ENCODE peak calls at places on chromosomes 13 and 19, in seven cellular contexts. T, Y, P, O, S, L and B are unnamed samples.

GRCh38 chr19:6693681-6694080 is 23.7 kb upstream of the TNFSF14 start:
- DNase-seq in T (peak), Y (no peak), P (no peak), O (peak), S (peak), L (no peak), B (no peak)

GRCh38 chr19:54608205-54608604 is 14.8 kb downstream of the LILRA1 start:
- DNase-seq in T (no peak), Y (no peak), P (no peak), O (no peak), S (no peak), L (no peak), B (no peak)

GRCh38 chr19:16970821-16971220 is 55.8 kb downstream of the CPAMD8 start:
- DNase-seq in T (no peak), Y (no peak), P (no peak), O (peak), S (no peak), L (no peak), B (no peak)

GRCh38 chr19:23263396-23263795 is 13.2 kb upstream of the ZNF724 start:
- DNase-seq in T (no peak), Y (no peak), P (no peak), O (no peak), S (no peak), L (no peak), B (no peak)

GRCh38 chr13:95229855-95230254 is 71.4 kb downstream of the ABCC4 start:
- DNase-seq in T (no peak), Y (no peak), P (no peak), O (no peak), S (no peak), L (no peak), B (no peak)

GRCh38 chr19:44401108-44401786 is at the start of gene ZNF285:
- DNase-seq in T (peak), Y (no peak), P (peak), O (peak), S (peak), L (peak), B (peak)

GRCh38 chr13:109789262-109789661 is 2.9 kb upstream of the IRS2 start:
- DNase-seq in T (no peak), Y (no peak), P (no peak), O (no peak), S (no peak), L (peak), B (no peak)

GRCh38 chr13:72586519-72586918 is 140.9 kb downstream of the MZT1 start:
- DNase-seq in T (no peak), Y (no peak), P (no peak), O (no peak), S (no peak), L (no peak), B (no peak)

GRCh38 chr19:53158119-53158656 is 665 bp downstream of the ZNF347 start:
- DNase-seq in T (no peak), Y (no peak), P (no peak), O (peak), S (no peak), L (peak), B (no peak)

GRCh38 chr13:67574320-67575233 is 344.4 kb upstream of the PCDH9 start:
- DNase-seq in T (no peak), Y (no peak), P (no peak), O (no peak), S (no peak), L (no peak), B (no peak)

GRCh38 chr13:107202371-107203023 is 634.6 kb upstream of the ARGLU1 start:
- DNase-seq in T (no peak), Y (no peak), P (no peak), O (no peak), S (peak), L (no peak), B (no peak)

GRCh38 chr13:114124921-114125320 is 7.5 kb downstream of the RASA3 start:
- DNase-seq in T (no peak), Y (no peak), P (no peak), O (no peak), S (no peak), L (peak), B (no peak)

GRCh38 chr19:28196961-28197360 is 1016.0 kb downstream of the UQCRFS1 start:
- DNase-seq in T (no peak), Y (no peak), P (no peak), O (no peak), S (no peak), L (no peak), B (no peak)

GRCh38 chr19:7965259-7965841 is 21.9 kb upstream of the TIMM44 start:
- DNase-seq in T (no peak), Y (no peak), P (no peak), O (no peak), S (no peak), L (no peak), B (no peak)

GRCh38 chr13:41231786-41232185 is 31.6 kb downstream of the MTRF1 start:
- DNase-seq in T (no peak), Y (no peak), P (peak), O (no peak), S (peak), L (no peak), B (no peak)

GRCh38 chr13:43785681-43786471 is 896 bp downstream of the ENOX1 start:
- DNase-seq in T (peak), Y (no peak), P (no peak), O (peak), S (no peak), L (no peak), B (no peak)

DNA sequence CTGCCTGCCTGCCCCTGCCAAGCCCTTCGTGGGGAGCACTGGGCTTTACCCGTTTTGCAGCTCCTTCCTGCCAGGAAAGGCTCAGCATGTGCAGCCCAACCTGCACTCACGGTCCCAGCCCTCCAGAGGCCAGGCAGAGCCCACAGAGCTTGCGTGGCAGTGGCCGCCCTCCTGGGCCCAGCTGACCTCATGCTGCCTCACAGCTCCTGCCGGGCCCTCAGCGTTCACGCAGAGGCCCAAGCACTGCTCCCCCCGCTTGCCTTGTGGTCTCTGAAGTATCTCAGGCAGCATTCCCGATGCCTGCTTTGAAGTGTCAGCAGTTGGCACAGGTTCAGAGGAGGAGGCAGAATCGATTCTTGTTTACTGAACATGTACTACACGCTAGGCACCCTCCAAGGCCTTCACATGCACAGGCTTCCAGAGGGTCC is 32.5 kb downstream of the CAPN12 start:
- DNase-seq in T (no peak), Y (no peak), P (no peak), O (no peak), S (no peak), L (no peak), B (no peak)
- TF ChIP-seq CTCF in T (no peak), Y (no peak), P (no peak), O (no peak), S (no peak), L (no peak), B (no peak)

DNA sequence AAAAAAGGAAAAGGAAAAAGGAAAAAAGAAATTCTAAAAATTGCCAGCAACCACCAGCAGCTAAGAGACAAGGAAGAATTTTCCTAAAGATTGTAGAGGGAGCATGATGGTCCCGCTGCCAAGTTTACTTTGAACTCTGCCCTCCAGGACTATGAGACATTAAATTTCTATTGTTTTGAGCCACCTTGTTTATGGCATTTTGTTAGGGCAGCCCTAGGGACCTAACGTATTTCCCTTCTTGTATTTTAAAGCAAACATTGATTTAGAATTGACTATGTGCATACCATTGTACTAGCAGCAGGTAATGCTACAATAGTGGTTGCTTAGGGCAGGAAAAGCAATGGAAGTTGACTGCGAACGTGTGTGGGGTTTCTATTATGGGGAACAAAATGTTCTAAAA is 1414.2 kb downstream of the EFNB2 start:
- DNase-seq in T (no peak), Y (no peak), P (no peak), O (no peak), S (no peak), L (no peak), B (no peak)
- TF ChIP-seq REST in T (no peak), Y (no peak), P (no peak), O (no peak), S (no peak), L (no peak), B (no peak)

GRCh38 chr19:18254546-18255500 is 19.4 kb downstream of the IQCN start:
- DNase-seq in T (no peak), Y (no peak), P (no peak), O (peak), S (no peak), L (peak), B (no peak)
- TF ChIP-seq CTCF in T (no peak), Y (peak), P (no peak), O (peak), S (peak), L (no peak), B (no peak)

DNA sequence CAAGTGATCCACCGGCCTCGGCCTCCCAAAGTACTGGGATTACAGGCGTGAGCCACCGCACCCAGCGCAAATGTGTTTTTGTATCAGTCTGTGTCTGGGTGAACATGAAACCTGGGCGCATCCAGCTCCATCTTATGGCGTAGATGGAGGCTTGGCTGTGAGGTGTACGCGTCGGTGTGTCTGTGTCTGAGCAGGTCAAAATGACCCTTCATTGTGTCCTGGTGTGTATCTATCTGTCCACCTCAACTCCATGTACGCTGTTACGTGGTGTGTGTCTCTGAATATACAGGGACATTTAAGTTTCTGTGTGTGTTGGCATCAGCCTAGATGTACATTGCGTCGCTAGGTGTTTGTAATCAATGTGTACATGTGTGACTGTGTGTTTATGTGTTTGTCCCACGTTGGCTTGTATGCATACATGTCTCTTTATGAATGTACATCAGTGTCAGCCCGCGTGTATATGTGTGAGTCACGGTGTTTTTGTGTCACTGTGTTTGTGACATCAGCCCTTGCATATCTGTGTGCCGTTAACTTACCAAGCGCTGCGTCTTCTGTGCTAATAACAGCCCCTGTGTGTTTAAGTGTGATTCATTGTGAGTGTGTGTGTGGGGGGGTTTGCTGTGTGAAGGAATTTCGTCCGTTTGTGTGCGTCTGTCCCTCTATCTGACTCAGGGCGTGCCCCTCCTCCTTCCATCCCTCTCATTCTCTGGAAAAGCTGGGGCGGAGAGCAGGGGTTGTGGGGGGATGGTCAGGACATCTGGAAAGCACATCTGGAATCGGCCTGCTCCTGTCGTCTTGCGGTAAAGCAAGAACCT is 6.4 kb downstream of the AXL start:
- DNase-seq in T (peak), Y (peak), P (no peak), O (peak), S (peak), L (no peak), B (peak)
- TF ChIP-seq REST in T (no peak), Y (no peak), P (no peak), O (no peak), S (no peak), L (no peak), B (no peak)

GRCh38 chr19:49817964-49818690 is at the start of gene MED25:
- DNase-seq in T (peak), Y (peak), P (peak), O (peak), S (peak), L (peak), B (peak)
- TF ChIP-seq CTCF in T (no peak), Y (no peak), P (peak), O (no peak), S (no peak), L (no peak), B (no peak)

DNA sequence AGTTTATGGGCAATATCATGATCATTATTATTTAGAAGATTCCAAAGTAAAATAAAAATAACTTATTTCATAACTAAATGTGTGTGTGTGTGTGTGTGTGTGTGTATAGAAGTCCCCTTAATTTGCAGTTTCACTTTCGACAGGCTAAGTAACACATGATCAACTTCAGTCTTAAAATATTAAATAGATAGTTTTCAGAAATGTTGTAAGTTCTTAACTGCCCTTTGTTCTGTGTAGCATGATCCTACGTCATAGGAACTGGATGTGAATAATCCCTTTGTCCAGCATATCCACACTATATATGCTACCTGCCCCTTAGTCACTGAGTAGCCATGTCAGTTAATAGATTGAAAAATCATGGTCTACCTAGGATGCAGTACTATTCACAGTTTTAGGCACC is 1863.5 kb upstream of the PCDH20 start:
- DNase-seq in T (no peak), Y (no peak), P (no peak), O (no peak), S (no peak), L (no peak), B (no peak)
- TF ChIP-seq REST in T (no peak), Y (no peak), P (no peak), O (no peak), S (no peak), L (no peak), B (no peak)

GRCh38 chr13:39417131-39417530 is 185.9 kb downstream of the LHFPL6 start:
- DNase-seq in T (no peak), Y (no peak), P (no peak), O (peak), S (no peak), L (no peak), B (no peak)
- TF ChIP-seq CTCF in T (no peak), Y (no peak), P (peak), O (peak), S (no peak), L (no peak), B (peak)

DNA sequence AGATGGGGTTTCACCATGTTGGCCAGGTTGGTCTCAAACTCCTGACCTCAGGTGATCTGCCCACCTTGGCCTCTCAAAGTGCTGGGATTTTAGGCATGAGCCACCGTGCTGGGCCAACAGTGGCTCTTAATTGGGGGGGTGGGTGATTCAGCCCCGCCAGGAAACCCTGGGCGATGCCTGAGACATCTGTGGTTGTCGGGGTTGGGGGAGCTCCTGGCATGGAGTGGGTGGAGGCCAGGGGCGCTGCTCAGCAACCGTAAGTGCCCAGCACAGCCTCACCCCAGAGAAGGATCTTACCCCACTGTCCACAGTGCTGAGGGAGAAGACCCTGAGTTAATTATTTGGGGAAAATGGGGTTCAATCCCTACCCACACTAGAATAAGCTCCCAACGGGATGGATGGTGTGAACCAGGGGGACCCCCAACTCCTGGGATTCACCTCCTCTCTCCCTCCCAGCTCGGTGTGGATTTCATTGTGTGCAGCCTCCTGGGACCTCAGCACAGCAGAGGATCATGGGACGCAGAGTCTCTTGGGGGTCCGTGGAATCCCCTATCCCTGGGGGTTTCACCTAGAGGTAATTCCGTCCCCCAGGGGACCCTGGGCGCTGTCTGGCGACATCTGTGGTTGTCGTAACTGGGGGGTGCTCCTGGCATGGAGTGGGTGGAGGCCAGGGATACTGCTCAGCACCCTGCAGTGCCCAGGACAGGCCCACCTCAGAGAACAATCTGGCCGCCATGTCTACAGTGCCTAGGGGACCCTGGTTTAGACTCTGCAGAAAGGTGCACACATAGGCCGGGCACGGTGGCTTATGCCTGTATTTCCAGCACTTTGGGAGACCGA is 68.9 kb downstream of the GADD45B start:
- DNase-seq in T (no peak), Y (no peak), P (no peak), O (no peak), S (no peak), L (no peak), B (no peak)
- TF ChIP-seq REST in T (no peak), Y (no peak), P (no peak), O (no peak), S (no peak), L (no peak), B (no peak)

DNA sequence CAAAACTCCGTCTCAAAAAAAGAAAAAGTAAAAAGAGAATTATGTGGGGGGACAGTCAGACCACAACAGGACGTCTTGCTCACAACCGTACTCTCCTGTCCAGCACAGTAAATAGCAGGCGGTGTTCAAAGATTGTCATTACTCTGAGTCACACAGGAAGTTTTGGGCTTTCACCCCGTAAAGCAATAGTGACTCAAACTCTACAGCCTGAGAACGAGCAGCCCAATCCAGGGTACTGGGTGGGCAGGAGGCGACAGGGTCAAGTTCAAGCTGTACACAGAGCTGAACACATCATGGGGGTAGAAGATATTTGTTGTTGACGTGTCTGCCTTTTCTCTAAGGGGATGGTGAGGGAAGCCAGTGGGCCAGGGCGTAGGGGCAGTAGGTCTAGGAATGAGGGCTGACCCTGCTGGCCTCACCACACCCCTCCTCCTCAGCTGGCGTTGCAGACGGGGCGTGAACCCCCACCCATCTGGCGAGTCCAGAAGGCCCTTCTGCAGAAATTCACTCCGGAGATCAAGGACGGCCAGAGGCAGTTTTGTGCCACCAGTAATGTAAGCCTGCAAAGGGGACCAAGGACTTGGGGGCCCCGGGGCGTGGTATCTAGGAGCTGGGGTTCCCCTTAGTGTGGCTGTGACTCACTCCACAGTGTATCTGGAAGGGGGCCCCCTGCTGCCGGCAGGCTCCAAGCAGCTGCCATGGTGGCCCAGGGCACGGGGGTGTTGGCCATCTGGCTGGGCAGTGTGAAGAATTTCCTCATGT is 23.3 kb downstream of the PRR12 start:
- DNase-seq in T (peak), Y (no peak), P (no peak), O (no peak), S (peak), L (no peak), B (peak)
- TF ChIP-seq CTCF in T (peak), Y (no peak), P (no peak), O (peak), S (no peak), L (no peak), B (no peak)